ENCODE peak calls at places on chromosomes 2 and 18, in six cellular contexts. L is heart left ventricle, U is MM.1S, Y is BJ, P is stomach, X is Calu3. A is an unnamed sample.

GRCh38 chr18:33116376-33116775 is 324.1 kb downstream of the CCDC178 start:
- DNase-seq in L (no peak), U (no peak), Y (no peak), P (peak), X (peak), A (no peak)

GRCh38 chr2:239267411-239267941 is 133.3 kb downstream of the HDAC4 start:
- DNase-seq in L (peak), U (peak), Y (peak), P (peak), X (peak), A (peak)

GRCh38 chr18:62435435-62436031 is 87.3 kb upstream of the ZCCHC2 start:
- DNase-seq in L (no peak), U (no peak), Y (no peak), P (no peak), X (no peak), A (no peak)

GRCh38 chr2:201118957-201119848 is 3.2 kb downstream of the CFLAR start:
- DNase-seq in L (no peak), U (peak), Y (no peak), P (no peak), X (no peak), A (peak)

GRCh38 chr2:221762496-221762895 is 190.4 kb upstream of the EPHA4 start:
- DNase-seq in L (no peak), U (no peak), Y (no peak), P (no peak), X (no peak), A (no peak)

GRCh38 chr2:138029238-138029637 is 65.0 kb downstream of the HNMT start:
- DNase-seq in L (peak), U (no peak), Y (no peak), P (no peak), X (no peak), A (no peak)

GRCh38 chr2:229164545-229165249 is 106.4 kb downstream of the PID1 start:
- DNase-seq in L (no peak), U (no peak), Y (no peak), P (no peak), X (no peak), A (peak)

GRCh38 chr2:226435146-226435545 is 364.5 kb downstream of the IRS1 start:
- DNase-seq in L (no peak), U (no peak), Y (no peak), P (no peak), X (no peak), A (no peak)

GRCh38 chr18:70332694-70333093 is 43.8 kb downstream of the SOCS6 start:
- DNase-seq in L (no peak), U (no peak), Y (no peak), P (no peak), X (no peak), A (peak)

GRCh38 chr2:237697586-237698337 is 70.4 kb downstream of the LRRFIP1 start:
- DNase-seq in L (no peak), U (peak), Y (no peak), P (no peak), X (no peak), A (no peak)

DNA sequence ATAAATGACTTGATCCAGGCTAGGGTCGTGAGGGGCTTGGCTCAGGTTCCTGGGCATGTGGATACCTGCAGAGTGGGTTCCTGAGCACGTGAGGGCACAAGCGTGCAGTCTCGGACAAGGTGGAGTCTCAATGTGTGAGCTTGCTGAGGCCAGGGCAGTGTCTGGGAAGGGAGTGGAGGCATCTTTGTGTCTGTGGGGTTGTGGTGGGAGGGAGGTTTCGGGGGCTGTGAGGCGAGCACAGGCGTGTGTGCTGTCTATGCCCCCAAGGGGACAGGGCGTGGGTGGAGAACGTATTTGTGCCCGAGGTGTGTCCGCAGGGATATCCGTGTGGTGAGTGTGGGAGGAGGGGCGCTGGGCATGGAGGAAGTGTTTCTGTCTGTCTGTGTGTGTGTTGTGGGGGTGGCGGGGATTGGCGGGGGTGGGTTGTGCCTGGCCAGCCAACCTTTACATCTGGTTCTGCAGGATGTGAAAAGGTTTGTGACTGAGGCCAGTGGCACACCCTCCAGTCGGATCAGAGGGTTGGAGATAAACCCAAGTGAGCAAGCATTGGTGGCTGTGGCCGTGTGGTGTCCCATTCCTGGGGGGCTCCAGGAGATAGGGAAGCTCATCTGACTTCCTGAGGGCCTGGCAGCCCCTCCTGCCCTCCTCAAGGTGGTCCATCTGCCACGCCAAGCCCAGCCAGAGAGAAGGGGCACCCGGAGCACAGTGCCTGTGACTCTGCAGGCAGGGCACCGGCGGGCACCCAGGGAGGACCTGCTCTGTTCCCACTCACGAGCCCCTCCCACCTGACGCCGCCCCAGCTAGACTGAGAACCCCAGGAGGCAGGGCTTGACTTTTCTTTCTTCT is 57.1 kb downstream of the ZFP36L2 start:
- DNase-seq in L (peak), U (no peak), Y (no peak), P (peak), X (peak), A (no peak)
- TF ChIP-seq CTCF in L (no peak), U (no peak), Y (no peak), P (no peak), X (no peak), A (no peak)

GRCh38 chr18:23894661-23895175 is 119.8 kb upstream of the TTC39C start:
- DNase-seq in L (no peak), U (no peak), Y (no peak), P (no peak), X (no peak), A (no peak)
- TF ChIP-seq CTCF in L (no peak), U (no peak), Y (no peak), P (no peak), X (no peak), A (no peak)

DNA sequence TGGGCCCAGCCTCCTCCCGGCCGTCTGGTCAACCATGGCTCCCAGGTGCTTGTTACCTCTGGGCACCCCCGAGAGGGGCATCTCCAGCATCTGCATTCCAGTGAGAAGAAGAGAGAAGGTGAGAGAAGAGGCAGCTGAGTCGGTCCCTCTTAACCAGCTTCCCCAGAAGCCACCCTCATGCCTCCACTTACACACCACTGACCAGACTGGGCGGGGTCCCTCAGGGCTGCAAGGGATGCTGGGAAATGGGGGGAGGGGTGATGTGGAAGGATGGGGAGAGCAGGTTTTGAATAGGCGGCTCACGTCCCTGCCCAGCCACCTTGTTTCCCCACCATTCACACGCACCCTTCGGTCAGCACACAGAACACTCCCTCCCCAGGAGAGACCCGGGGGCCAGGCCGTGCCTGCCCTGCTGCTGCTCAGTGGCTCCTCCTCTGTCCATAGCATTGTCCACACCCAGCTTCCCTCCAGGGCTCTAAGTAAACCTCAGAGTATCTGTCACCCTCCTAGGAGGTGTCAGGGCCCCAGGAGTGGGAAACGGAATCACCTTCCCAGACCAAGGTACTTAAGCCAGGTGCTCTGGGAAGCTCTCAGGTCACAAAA is 34.7 kb downstream of the GBX2 start:
- DNase-seq in L (no peak), U (no peak), Y (no peak), P (no peak), X (no peak), A (no peak)
- TF ChIP-seq CTCF in L (no peak), U (no peak), Y (no peak), P (no peak), X (no peak), A (no peak)

DNA sequence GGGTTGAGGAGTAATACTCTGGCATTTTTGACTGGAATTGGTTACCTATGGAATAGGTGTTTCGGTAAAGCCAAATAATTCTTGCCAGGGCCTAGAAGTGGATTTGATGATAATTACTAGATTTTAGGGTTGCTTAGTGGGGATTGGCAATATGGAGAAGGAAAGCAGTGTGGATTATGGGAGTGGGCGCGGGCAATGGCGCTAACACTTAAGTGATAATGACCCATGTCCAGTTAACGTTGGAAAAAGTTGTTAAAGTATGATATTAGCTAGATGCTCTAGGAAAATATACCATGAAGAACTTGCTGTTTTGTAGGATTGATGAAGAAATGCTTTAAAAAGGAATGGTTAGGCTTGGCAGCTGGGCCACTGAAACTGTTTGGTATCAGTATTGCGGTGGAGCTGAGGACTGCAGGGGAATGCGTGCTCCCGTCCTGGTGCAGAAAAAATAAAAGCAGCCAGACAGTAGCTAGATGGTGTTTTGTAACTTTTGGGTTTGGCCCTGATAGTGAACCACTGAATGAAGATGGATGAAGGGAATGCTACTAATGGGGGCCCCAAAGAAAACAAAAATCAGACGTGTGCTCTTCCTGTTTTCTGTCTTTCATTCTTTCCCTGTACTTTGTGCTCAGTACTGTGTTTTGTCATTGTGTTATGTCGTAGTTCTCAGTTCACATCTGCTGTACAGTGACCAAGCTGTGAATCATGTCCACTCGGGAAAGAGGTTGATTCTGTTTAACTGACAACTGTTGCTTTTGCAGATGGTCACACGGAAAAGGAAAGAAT is 937 bp downstream of the INSIG2 start:
- DNase-seq in L (no peak), U (peak), Y (no peak), P (peak), X (peak), A (peak)
- TF ChIP-seq CTCF in L (no peak), U (peak), Y (peak), P (no peak), X (no peak), A (peak)

DNA sequence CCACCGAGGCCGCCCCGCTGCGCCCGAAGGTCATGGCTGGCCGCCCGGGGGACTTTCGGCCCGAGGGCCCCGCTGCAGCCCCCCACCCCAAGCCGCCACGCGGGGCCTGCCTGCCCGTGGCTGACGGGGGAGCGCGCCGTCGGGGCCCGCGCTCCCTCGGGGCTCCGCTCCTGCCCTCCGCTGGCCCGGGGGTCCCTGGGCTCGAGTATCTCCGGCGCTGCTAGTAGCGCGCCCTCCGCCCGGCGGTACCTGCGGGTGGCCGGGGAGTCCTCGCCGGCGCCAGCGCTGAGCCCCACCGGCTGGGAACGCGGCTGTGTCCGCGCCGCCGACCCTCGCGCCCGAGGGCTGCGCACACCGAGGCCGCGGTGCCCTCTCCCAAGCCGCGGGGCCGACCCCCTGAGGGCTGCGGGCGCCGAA is 306 bp downstream of the KCNG3 start:
- DNase-seq in L (no peak), U (no peak), Y (no peak), P (no peak), X (no peak), A (no peak)
- TF ChIP-seq CTCF in L (no peak), U (no peak), Y (no peak), P (no peak), X (no peak), A (no peak)

DNA sequence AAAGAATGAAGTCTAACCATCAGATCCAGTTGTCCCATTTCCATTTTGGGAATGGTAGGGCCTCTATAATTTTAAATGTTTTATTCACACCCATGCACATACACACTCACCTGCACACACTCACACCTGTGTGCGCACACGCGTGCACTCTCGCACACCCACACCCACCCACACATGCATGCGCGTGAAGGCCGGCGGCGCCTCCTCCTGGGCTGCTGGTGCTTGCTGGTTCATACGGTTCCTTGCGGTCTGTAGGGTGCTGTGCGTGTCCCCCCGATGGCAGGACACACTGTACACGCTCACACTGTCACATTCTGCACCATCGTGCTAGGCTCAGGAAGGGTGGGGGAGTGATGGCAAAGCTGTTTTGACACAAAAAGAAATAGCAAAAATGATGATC is 63.2 kb downstream of the TSHZ1 start:
- DNase-seq in L (no peak), U (no peak), Y (no peak), P (no peak), X (no peak), A (no peak)
- TF ChIP-seq CTCF in L (no peak), U (no peak), Y (no peak), P (no peak), X (no peak), A (no peak)

GRCh38 chr18:59547691-59548182 is 149.5 kb downstream of the CCBE1 start:
- DNase-seq in L (no peak), U (peak), Y (peak), P (no peak), X (no peak), A (peak)
- TF ChIP-seq CTCF in L (no peak), U (no peak), Y (peak), P (no peak), X (no peak), A (peak)

DNA sequence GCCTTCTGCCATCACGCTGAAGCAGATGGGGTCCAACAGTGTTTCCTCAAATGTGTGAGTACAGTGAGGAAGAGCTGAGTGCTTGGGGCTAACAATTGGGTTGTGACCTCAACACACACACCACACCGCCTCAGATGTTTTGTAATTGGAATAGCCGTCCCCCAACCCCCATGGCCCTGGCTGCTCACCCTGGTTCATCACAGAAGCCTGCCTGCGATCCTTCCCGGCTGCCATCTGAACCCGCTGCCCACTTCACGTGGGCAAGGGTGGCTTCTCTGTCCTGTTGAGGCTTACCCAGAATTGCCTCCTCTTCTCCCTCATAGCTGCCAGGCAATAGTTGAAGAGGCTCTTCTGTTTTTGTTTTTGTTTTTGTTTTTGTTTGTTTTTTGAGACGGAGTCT is 44.1 kb downstream of the TGOLN2 start:
- DNase-seq in L (no peak), U (no peak), Y (no peak), P (no peak), X (no peak), A (no peak)
- TF ChIP-seq CTCF in L (no peak), U (no peak), Y (no peak), P (no peak), X (no peak), A (no peak)

GRCh38 chr2:213149332-213149875 is 2.0 kb downstream of the IKZF2 start:
- DNase-seq in L (no peak), U (no peak), Y (no peak), P (no peak), X (no peak), A (no peak)
- TF ChIP-seq CTCF in L (no peak), U (no peak), Y (peak), P (no peak), X (no peak), A (peak)

DNA sequence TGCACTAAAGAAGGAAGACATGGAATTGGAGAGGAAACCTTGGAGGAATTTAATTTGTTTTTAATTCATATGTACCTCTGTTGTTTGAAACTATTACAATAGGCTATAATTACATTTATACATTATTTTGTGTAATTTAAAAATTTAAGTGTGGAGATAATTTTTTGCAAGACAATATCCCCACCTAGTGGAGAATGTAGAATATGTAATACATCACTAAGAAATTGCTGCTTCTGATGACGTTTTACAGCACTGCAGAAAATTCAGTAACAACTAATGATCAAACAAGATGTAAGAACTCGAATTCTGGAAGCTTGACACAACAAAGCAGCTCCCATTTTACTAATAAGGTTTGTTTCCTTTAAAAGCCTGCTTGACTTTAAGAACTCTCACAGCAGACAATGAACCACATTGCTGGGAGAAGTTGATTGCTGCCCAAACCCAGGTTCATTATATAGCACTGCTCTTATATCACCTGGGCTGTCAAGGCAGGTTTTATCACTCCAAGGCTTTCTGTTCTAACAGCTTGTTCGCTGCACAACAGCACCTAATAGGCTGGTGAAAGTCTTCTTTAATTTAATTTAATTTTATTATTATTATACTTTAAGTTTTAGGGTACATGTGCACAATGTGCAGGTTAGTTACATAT is 53.4 kb downstream of the THADA start:
- DNase-seq in L (no peak), U (peak), Y (no peak), P (no peak), X (no peak), A (peak)
- TF ChIP-seq CTCF in L (peak), U (peak), Y (peak), P (no peak), X (no peak), A (peak)

A was measured in HFFc6.